ENCODE peak calls at places on chromosomes 4 and X, in eight cellular contexts. Z, V, F, I, B, W, T and E are unnamed samples.
A peak's percentile ranks its signal among the peaks of the same experiment; 100 is the strongest.

GRCh38 chr4:7781361-7781760 is 158.3 kb downstream of the AFAP1 start:
- DNase-seq in V (no peak), F (no peak), I (no peak), T (no peak), Z (peak; percentile 84), B (peak; percentile 86), W (no peak), E (no peak)

GRCh38 chr4:14386196-14386595 is 616.1 kb upstream of the CPEB2 start:
- DNase-seq in F (no peak), T (no peak), B (no peak), Z (no peak), V (no peak), W (no peak), I (no peak), E (no peak)

GRCh38 chr4:157994863-157995262 is 178.0 kb downstream of the GASK1B start:
- DNase-seq in I (no peak), T (peak; percentile 75), F (no peak), Z (peak; percentile 42), V (no peak), B (no peak), W (no peak), E (no peak)

GRCh38 chr4:119672086-119672485 is 43.5 kb upstream of the PDE5A start:
- DNase-seq in B (no peak), T (no peak), F (no peak), W (no peak), V (no peak), I (no peak), Z (no peak), E (no peak)

GRCh38 chrX:133645251-133645650 is 230.0 kb upstream of the GPC4 start:
- DNase-seq in F (no peak), T (no peak), I (no peak), V (no peak), Z (peak; percentile 69), W (no peak), B (no peak), E (no peak)

GRCh38 chr4:148441624-148441985 is 609 bp downstream of the NR3C2 start:
- DNase-seq in F (no peak), V (no peak), W (no peak), B (no peak), T (no peak), Z (no peak), I (no peak), E (no peak)

GRCh38 chr4:44700427-44700826 is 22.2 kb downstream of the GUF1 start:
- DNase-seq in Z (no peak), T (no peak), B (no peak), F (no peak), I (no peak), W (no peak), V (no peak), E (no peak)

GRCh38 chr4:83989835-83990234 is 453.9 kb downstream of the GPAT3 start:
- DNase-seq in W (no peak), I (peak; percentile 2), F (no peak), T (no peak), B (no peak), Z (no peak), V (no peak), E (no peak)

GRCh38 chr4:172881645-172882044 is 287.0 kb upstream of the GALNT7 start:
- DNase-seq in T (no peak), I (no peak), V (no peak), B (no peak), Z (no peak), F (no peak), W (no peak), E (no peak)

GRCh38 chr4:56512166-56512565 is 6.6 kb downstream of the ARL9 start:
- DNase-seq in B (no peak), W (no peak), F (no peak), V (no peak), T (no peak), Z (peak; percentile 3), I (no peak), E (no peak)

GRCh38 chr4:82500106-82500738 is 61.6 kb downstream of the TMEM150C start:
- DNase-seq in W (no peak), I (no peak), V (no peak), F (no peak), T (no peak), Z (peak; percentile 34), B (no peak), E (no peak)

GRCh38 chr4:35151816-35152572 is 1092.3 kb downstream of the ARAP2 start:
- DNase-seq in T (peak; percentile 29), B (no peak), V (no peak), Z (no peak), I (peak; percentile 48), W (no peak), F (no peak), E (peak; percentile 3)

GRCh38 chr4:88188738-88189417 is 30.4 kb upstream of the ABCG2 start:
- DNase-seq in F (no peak), B (no peak), W (no peak), Z (no peak), V (no peak), T (no peak), I (no peak), E (no peak)

GRCh38 chrX:110852180-110852579 is 56.6 kb upstream of the CHRDL1 start:
- DNase-seq in I (peak; percentile 24), F (no peak), B (no peak), W (no peak), T (peak; percentile 19), V (no peak), Z (peak; percentile 26), E (peak; percentile 37)

GRCh38 chr4:16731776-16732380 is 166.6 kb downstream of the LDB2 start:
- DNase-seq in F (no peak), I (no peak), T (no peak), W (no peak), Z (no peak), V (no peak), B (no peak), E (no peak)

GRCh38 chrX:145524931-145525330 is 277.6 kb downstream of the SPANXN1 start:
- DNase-seq in V (no peak), Z (no peak), F (no peak), T (no peak), B (no peak), I (no peak), W (no peak), E (no peak)

GRCh38 chr4:79865253-79865652 is 207.8 kb downstream of the ANTXR2 start:
- DNase-seq in Z (peak; percentile 29), W (no peak), B (peak; percentile 55), V (no peak), F (peak; percentile 93), T (no peak), I (no peak), E (no peak)

GRCh38 chr4:99946346-99947189 is at the start of gene DNAJB14:
- DNase-seq in B (peak; percentile 31), W (peak; percentile 46), I (peak; percentile 88), Z (peak; percentile 87), V (peak; percentile 85), T (peak; percentile 73), F (peak; percentile 76), E (peak; percentile 91)

GRCh38 chr4:100981447-100982204 is 365.7 kb downstream of the PPP3CA start:
- DNase-seq in V (no peak), B (no peak), Z (peak; percentile 61), I (peak; percentile 90), T (no peak), W (peak; percentile 45), F (peak; percentile 54), E (no peak)

DNA sequence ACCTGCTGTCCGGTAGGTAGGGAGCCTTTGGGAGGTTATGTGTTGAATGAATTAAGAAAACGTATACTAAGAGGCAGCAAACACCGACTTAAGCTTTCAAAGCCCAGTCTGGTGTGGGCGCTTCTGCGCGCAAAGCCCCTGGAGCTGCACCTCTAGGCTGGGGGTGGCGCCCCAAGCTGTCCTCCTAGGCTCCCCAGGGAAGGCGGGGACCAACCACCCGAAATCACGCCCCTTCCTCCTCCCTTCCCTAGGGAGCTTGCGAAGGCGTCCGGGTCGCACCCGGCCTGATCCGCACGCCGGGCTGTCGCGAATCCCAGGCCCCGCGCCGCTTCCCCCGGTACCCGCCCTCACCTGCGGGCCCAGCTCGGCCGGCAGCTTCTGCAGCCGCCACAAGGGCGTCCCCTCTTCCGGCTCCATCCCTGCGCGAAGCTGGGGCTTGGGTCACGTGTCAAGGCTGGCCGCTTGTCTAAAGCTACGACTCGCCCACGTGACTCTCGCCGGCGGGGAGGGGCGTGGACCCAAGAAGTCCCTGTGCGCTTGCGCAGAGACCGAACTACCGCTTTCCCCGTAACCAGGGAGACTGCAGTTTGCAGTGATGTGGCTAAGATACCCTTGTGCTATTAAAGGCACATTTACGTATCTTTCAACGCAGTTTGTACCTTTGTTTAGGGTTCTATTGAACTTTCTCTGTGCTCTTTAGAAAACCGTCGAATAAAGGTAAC is at the start of gene COMMD8:
- DNase-seq in B (peak; percentile 98), F (peak; percentile 97), I (peak; percentile 96), V (peak; percentile 98), Z (peak; percentile 98), T (peak; percentile 92), W (peak; percentile 96), E (peak; percentile 98)
- TF ChIP-seq CTCF in B (peak; percentile 49), F (peak; percentile 36), I (no peak), V (peak; percentile 43), Z (peak; percentile 33), T (no peak), W (no peak), E (no peak)

GRCh38 chrX:108270280-108270679 is 167.9 kb downstream of the COL4A6 start:
- DNase-seq in B (no peak), T (peak; percentile 6), Z (no peak), I (no peak), W (no peak), V (no peak), F (no peak), E (peak; percentile 0)
- H3K4me3 ChIP-seq in B (no peak overlapping the region), T (no peak overlapping the region), Z (no peak overlapping the region), I (no peak overlapping the region), W (no peak overlapping the region), V (no peak overlapping the region), F (no peak overlapping the region), E (no peak overlapping the region)

DNA sequence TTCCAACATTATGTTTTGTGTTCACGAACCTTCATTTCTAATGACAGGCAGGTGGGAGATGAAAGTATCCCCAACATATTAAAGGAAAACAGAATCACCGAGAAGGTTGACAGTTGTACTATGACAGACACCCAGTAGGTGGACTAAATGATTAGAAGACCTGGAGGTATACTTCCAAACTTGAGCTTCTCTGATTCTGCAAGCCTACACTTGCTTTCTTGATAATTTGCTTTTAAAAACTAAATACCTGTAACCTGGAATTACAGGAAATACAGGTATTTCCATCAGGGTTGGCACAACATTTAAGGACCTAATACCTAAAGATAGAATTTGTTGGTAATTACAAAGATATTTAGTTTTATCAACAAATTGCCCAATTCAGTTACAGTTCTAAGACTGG is 43.4 kb downstream of the C4orf51 start:
- DNase-seq in B (no peak), T (no peak), Z (no peak), F (no peak), I (no peak), V (no peak), W (no peak), E (no peak)
- TF ChIP-seq CTCF in B (no peak), T (no peak), Z (no peak), F (no peak), I (no peak), V (no peak), W (no peak), E (peak; percentile 1)

DNA sequence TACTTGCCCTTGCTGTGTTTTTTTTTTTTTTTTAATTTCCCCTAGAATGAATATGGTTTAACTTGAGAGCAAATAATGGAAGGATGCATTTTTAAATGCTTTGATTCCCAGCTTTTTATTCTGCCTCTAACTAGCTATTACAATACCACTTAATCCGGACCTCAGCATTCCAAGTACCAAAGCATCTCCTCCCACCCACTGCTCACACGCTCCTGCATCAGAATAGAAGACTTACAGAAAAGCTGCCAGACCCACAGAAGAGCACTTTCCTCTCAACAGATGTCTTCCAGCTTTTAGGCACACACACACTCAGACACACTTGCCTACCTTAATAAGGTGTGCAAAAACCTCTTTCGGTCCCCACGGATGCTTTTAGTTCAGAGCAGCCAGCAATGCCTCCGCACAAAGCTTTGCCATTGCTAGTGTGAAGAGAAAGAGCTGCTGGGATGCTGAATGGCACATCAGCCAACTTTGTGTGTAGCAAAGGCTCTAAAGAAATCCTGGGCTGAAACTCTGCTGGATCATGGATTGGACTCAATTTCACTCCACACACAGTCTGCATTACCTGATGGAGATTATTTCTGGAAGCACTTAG is 1056.2 kb downstream of the DMD start:
- DNase-seq in I (no peak), F (no peak), V (no peak), T (no peak), B (no peak), Z (no peak), W (no peak), E (no peak)
- H3K4me3 ChIP-seq in I (no peak overlapping the region), F (no peak overlapping the region), V (no peak overlapping the region), T (no peak overlapping the region), B (no peak overlapping the region), Z (no peak overlapping the region), W (no peak overlapping the region), E (no peak overlapping the region)